ENCODE peak calls at places on chromosomes 6 and 20, in five cellular contexts. A is HCT116, U is HepG2, Q is K562, Y is GM12878. B is an unnamed sample.

GRCh38 chr20:5844063-5844681 is 94.0 kb downstream of the SHLD1 start:
- DNase-seq in U (peak), A (peak), Q (no peak), Y (peak), B (no peak)

GRCh38 chr20:19257865-19258264 is 45.4 kb downstream of the SLC24A3 start:
- DNase-seq in Q (no peak), Y (no peak), U (no peak), A (no peak), B (no peak)

GRCh38 chr6:29236060-29236459 is 65.4 kb downstream of the OR2J2 start:
- DNase-seq in Y (no peak), U (no peak), A (no peak), Q (no peak), B (no peak)

GRCh38 chr6:170167657-170168159 is 123.2 kb downstream of the DLL1 start:
- DNase-seq in A (no peak), U (no peak), Y (no peak), Q (no peak), B (no peak)

GRCh38 chr6:152642578-152643375 is 5.6 kb upstream of the SYNE1 start:
- DNase-seq in A (peak), U (peak), Q (no peak), Y (no peak), B (peak)

GRCh38 chr6:1605822-1606532 is 3.7 kb upstream of the FOXC1 start:
- DNase-seq in A (no peak), Y (no peak), U (no peak), Q (no peak), B (no peak)

GRCh38 chr6:49406241-49406970 is 56.6 kb downstream of the MMUT start:
- DNase-seq in A (no peak), U (no peak), Q (no peak), Y (no peak), B (no peak)

GRCh38 chr6:142760152-142760551 is 184.8 kb downstream of the HIVEP2 start:
- DNase-seq in Q (no peak), A (no peak), U (no peak), Y (no peak), B (no peak)

GRCh38 chr20:51085761-51086160 is 62.9 kb upstream of the KCNG1 start:
- DNase-seq in U (no peak), Q (peak), A (peak), Y (no peak), B (no peak)

GRCh38 chr6:45543298-45544235 is 165.8 kb upstream of the SUPT3H start:
- DNase-seq in Q (no peak), U (no peak), Y (no peak), A (no peak), B (no peak)

GRCh38 chr6:131682427-131682826 is 18.8 kb downstream of the OR2A4 start:
- DNase-seq in A (no peak), Y (no peak), U (no peak), Q (no peak), B (no peak)
- TF ChIP-seq ZBTB33 in A (no peak), Y (no peak), U (no peak), Q (no peak), B (no peak)

DNA sequence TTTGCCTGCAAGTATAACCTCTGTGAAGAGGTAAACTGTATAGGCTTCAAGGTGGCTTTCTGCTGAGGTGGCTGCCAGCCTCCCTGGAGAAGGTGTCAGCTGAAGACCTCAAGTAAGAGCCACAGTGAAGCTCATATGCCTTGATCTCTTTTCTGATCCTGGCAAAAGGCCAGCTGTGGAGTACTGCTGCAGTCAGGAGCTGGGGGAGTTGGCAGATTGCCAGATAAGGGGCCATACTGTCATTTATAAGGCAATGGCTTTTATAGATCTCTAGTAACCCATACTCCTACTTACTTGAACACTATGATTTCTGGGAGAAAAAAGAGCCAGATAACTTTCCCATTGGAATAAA is 8.8 kb upstream of the CEP85L start:
- DNase-seq in A (no peak), Y (no peak), U (no peak), Q (peak), B (peak)
- TF ChIP-seq ZBTB33 in A (no peak), Y (no peak), U (no peak), Q (no peak), B (no peak)

GRCh38 chr6:28213213-28213523 is 11.9 kb upstream of the ZSCAN9 start:
- DNase-seq in U (no peak), A (no peak), Q (no peak), Y (no peak), B (no peak)

GRCh38 chr6:28220164-28221133 is 4.6 kb upstream of the ZSCAN9 start:
- DNase-seq in Y (no peak), Q (no peak), U (no peak), A (no peak), B (no peak)

GRCh38 chr6:28215425-28215824 is 9.7 kb upstream of the ZSCAN9 start:
- DNase-seq in Y (no peak), A (no peak), U (no peak), Q (peak), B (no peak)

GRCh38 chr6:28217890-28218289 is 7.2 kb upstream of the ZSCAN9 start:
- DNase-seq in Y (no peak), A (no peak), Q (no peak), U (no peak), B (no peak)

GRCh38 chr6:28218312-28219248 is 6.5 kb upstream of the ZSCAN9 start:
- DNase-seq in Q (peak), U (peak), A (no peak), Y (no peak), B (peak)
- TF ChIP-seq ZBTB33 in Q (no peak), U (peak), A (no peak), Y (no peak), B (no peak)

DNA sequence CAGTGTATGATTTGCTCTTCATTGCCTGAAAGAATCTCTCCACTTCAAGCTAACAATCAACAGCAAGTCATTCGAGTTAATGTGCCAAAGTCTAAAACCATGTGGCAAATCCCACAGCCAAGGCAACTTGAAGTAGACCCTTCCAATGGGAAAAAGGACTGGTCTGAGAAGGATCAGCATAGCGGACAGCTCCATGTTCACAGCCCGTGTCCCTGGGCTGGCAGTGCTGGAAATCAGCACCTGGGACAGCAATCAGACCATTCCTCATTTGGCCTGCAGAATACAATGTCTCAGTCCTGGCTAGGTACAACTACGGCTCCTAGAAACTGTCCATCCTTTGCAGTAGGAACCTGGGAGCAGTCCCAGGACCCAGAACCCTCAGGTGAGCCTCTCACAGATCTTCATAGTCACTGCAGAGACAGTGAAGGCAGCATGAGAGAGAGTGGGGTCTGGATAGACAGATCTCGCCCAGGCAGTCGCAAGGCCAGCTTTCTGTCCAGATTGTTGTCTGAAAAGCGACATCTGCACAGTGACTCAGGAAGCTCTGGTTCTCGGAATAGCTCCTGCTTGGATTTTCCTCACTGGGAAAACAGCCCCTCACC is 1.1 kb downstream of the GJA10 start:
- DNase-seq in Q (no peak), A (no peak), Y (no peak), U (peak), B (peak)
- TF ChIP-seq ZBTB33 in Q (no peak), A (no peak), Y (no peak), U (no peak), B (no peak)